ENCODE peak calls at places on chromosomes 3 and 15, in five cellular contexts. H is hepatocyte, X is thoracic aorta, M is HepG2, B is AG04450. E is an unnamed sample.
A peak's percentile ranks its signal among the peaks of the same experiment; 100 is the strongest.

GRCh38 chr3:178169421-178169820 is 366.8 kb upstream of the KCNMB2 start:
- DNase-seq in M (no peak), H (no peak), X (no peak), B (no peak), E (no peak)

GRCh38 chr3:146403792-146404191 is 65.6 kb downstream of the PLSCR2 start:
- DNase-seq in X (no peak), M (no peak), B (no peak), H (no peak), E (no peak)

GRCh38 chr3:151171145-151171544 is 31.9 kb downstream of the GPR171 start:
- DNase-seq in H (no peak), M (peak; percentile 56), B (no peak), X (no peak), E (peak; percentile 15)

GRCh38 chr3:127266186-127266585 is 21.7 kb downstream of the PRR20G start:
- DNase-seq in B (no peak), X (no peak), M (no peak), H (no peak), E (no peak)

GRCh38 chr3:33901862-33902563 is 103.6 kb downstream of the PDCD6IP start:
- DNase-seq in X (no peak), B (no peak), H (no peak), M (no peak), E (no peak)

GRCh38 chr3:35665390-35666055 is 26.2 kb downstream of the ARPP21 start:
- DNase-seq in H (no peak), X (no peak), M (no peak), B (no peak), E (no peak)

GRCh38 chr15:38696790-38697495 is 132.3 kb upstream of the RASGRP1 start:
- DNase-seq in M (no peak), H (no peak), X (no peak), B (no peak), E (no peak)

GRCh38 chr15:83504365-83504764 is 57.2 kb downstream of the SH3GL3 start:
- DNase-seq in M (no peak), H (peak; percentile 16), X (no peak), B (no peak), E (no peak)

GRCh38 chr15:85795669-85796305 is 1.1 kb upstream of the KLHL25 start:
- DNase-seq in B (no peak), X (no peak), M (no peak), H (no peak), E (no peak)

GRCh38 chr3:32126305-32127015 is 20.0 kb downstream of the GPD1L start:
- DNase-seq in B (no peak), X (no peak), H (no peak), M (no peak), E (no peak)

GRCh38 chr15:58545307-58546065 is 113.7 kb downstream of the LIPC start:
- DNase-seq in B (no peak), H (no peak), M (no peak), X (no peak), E (no peak)

GRCh38 chr3:42600111-42600957 is at the start of gene NKTR:
- DNase-seq in H (peak; percentile 99), M (peak; percentile 97), X (peak; percentile 95), B (peak; percentile 97), E (peak; percentile 92)
- TF ChIP-seq CTCF in H (no peak), M (peak; percentile 47), X (no peak), B (no peak), E (no peak)

GRCh38 chr3:45051685-45052084 is 25.6 kb downstream of the CLEC3B start:
- DNase-seq in X (no peak), M (no peak), H (no peak), B (no peak), E (no peak)
- TF ChIP-seq CTCF in X (no peak), M (no peak), H (no peak), B (no peak), E (no peak)

GRCh38 chr3:157113832-157114505 is 46.0 kb downstream of the CCNL1 start:
- DNase-seq in B (no peak), M (no peak), H (no peak), X (no peak), E (no peak)
- TF ChIP-seq CTCF in B (no peak), M (no peak), H (no peak), X (no peak), E (no peak)

GRCh38 chr15:67147410-67147949 is 82.1 kb downstream of the SMAD3 start:
- DNase-seq in X (no peak), H (no peak), B (no peak), M (no peak), E (no peak)
- TF ChIP-seq CTCF in X (no peak), H (no peak), B (no peak), M (no peak), E (no peak)

GRCh38 chr15:40239671-40240618 is 1.1 kb downstream of the PAK6 start:
- DNase-seq in B (no peak), X (no peak), H (no peak), M (no peak), E (peak; percentile 37)
- TF ChIP-seq CTCF in B (no peak), X (no peak), H (no peak), M (no peak), E (no peak)

DNA sequence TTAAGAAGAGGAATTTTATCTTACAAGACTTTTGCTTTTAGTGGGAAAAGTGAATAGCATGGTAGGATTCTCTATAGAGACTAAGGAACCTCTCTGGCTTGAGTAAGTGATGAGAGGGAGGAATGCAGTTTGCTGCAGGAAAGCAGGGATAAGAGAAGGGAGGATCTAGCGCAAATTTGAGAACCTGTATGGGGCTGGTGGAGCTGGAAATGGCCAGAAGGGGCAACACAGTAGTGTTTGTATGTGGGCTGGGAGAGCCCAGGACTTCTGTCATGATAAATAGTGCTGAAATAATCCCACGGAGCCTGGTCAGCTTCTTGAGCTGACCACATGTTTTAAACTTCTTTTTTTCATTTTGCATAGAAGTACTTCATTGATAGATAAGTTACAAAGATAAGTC is 11.1 kb upstream of the SHC4 start:
- DNase-seq in H (no peak), X (no peak), M (no peak), B (no peak), E (no peak)
- TF ChIP-seq CTCF in H (no peak), X (no peak), M (no peak), B (peak; percentile 24), E (no peak)

DNA sequence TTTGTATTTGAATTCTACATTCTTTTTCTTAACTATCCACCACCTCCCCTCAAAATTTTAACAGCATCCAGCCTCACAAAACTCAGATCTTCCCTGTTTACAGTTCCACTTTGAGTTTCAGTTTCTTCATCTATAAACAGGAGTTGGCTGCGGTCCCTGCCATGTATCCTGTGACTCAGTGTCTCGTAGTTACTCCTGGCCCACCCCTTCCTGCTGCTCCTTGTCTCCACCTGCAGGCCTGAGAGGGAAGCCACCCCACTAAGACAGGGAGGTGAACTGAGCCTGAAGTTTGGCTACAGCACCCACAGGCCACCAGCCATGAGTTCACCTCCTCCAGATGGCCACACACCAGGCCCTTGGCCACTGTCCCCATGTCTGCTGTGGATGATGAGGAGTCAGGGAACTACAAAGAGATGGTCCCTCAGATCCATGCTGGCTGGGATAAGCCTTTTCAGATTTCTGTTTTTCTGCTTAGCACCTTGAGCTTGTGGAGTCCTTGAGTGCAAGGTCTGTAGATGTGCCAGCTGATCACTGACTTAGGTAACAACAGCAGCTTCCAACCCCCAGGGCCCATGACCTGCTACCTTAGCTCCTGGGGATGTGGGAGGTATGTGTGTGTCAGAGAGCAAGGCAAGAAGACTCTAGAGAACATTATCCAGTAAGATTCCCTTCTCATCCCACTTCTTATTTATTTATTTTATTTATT is 37.5 kb downstream of the CD86 start:
- DNase-seq in B (no peak), M (no peak), X (no peak), H (peak; percentile 23), E (peak; percentile 50)
- TF ChIP-seq CTCF in B (peak; percentile 49), M (peak; percentile 57), X (no peak), H (peak; percentile 29), E (peak; percentile 70)